ENCODE peak calls at places on chromosomes 16 and 17, in four cellular contexts. H is K562, P is WTC11, G is HepG2. S is an unnamed sample.

GRCh38 chr17:4679652-4680051 is 24.3 kb downstream of the PELP1 start:
- DNase-seq in G (no peak), P (no peak), H (no peak), S (no peak)

GRCh38 chr16:52799149-52799548 is 252.2 kb upstream of the TOX3 start:
- DNase-seq in P (no peak), G (no peak), H (no peak), S (no peak)

GRCh38 chr17:47605006-47605405 is 44.7 kb upstream of the KPNB1 start:
- DNase-seq in P (no peak), G (no peak), H (no peak), S (no peak)

GRCh38 chr17:47705536-47706481 is 11.8 kb downstream of the TBKBP1 start:
- DNase-seq in H (peak; percentile 43), P (no peak), G (no peak), S (no peak)

GRCh38 chr17:7774037-7774659 is 56.6 kb downstream of the DNAH2 start:
- DNase-seq in P (no peak), H (peak; percentile 10), G (peak; percentile 86), S (no peak)

GRCh38 chr16:65176603-65177002 is 54.7 kb upstream of the CDH11 start:
- DNase-seq in H (no peak), G (no peak), P (no peak), S (no peak)

GRCh38 chr17:9676084-9676483 is 30.8 kb downstream of the USP43 start:
- DNase-seq in P (no peak), G (peak; percentile 8), H (no peak), S (no peak)

GRCh38 chr16:69798466-69798865 is 36.3 kb downstream of the WWP2 start:
- DNase-seq in H (no peak), P (no peak), G (no peak), S (no peak)

GRCh38 chr16:52547834-52548215 is 882 bp upstream of the TOX3 start:
- DNase-seq in H (no peak), P (no peak), G (no peak), S (no peak)

GRCh38 chr16:67396775-67397450 is 3.6 kb upstream of the TPPP3 start:
- DNase-seq in H (no peak), G (no peak), P (no peak), S (no peak)

GRCh38 chr16:48246066-48246465 is 1.3 kb downstream of the ABCC11 start:
- DNase-seq in H (no peak), P (no peak), G (no peak), S (no peak)

GRCh38 chr16:66361604-66362135 is 4.8 kb upstream of the CDH5 start:
- DNase-seq in G (no peak), P (no peak), H (no peak), S (no peak)

GRCh38 chr16:66378739-66379570 is 12.5 kb downstream of the CDH5 start:
- DNase-seq in H (no peak), P (peak; percentile 3), G (no peak), S (no peak)

GRCh38 chr16:30793508-30794069 is 6.6 kb upstream of the ZNF629 start:
- DNase-seq in G (no peak), P (no peak), H (no peak), S (no peak)

GRCh38 chr17:19237389-19238166 is 412 bp downstream of the EPN2 start:
- DNase-seq in G (no peak), H (no peak), P (peak; percentile 62), S (peak; percentile 78)

GRCh38 chr17:19317359-19318095 is 45.0 kb downstream of the B9D1 start:
- DNase-seq in P (peak; percentile 94), G (peak; percentile 89), H (peak; percentile 76), S (no peak)

GRCh38 chr17:57309479-57309878 is 53.2 kb downstream of the MSI2 start:
- DNase-seq in H (no peak), P (no peak), G (no peak), S (no peak)

GRCh38 chr16:55597928-55598327 is 31.4 kb downstream of the CAPNS2 start:
- DNase-seq in H (no peak), G (no peak), P (no peak), S (no peak)

GRCh38 chr17:75105269-75106080 is 4.3 kb upstream of the ARMC7 start:
- DNase-seq in G (peak; percentile 55), P (peak; percentile 80), H (peak; percentile 73), S (peak; percentile 91)

GRCh38 chr16:2194852-2195315 is 1.5 kb downstream of the CASKIN1 start:
- DNase-seq in P (peak; percentile 73), G (peak; percentile 67), H (peak; percentile 83), S (peak; percentile 74)

GRCh38 chr16:65392831-65393565 is 271.1 kb upstream of the CDH11 start:
- DNase-seq in G (no peak), H (no peak), P (no peak), S (no peak)

GRCh38 chr17:69960755-69961154 is 114.3 kb upstream of the KCNJ16 start:
- DNase-seq in G (no peak), H (no peak), P (no peak), S (no peak)

GRCh38 chr16:9092282-9092962 is 978 bp downstream of the HAPSTR1 start:
- DNase-seq in H (peak; percentile 47), G (peak; percentile 41), P (peak; percentile 35), S (peak; percentile 73)

GRCh38 chr16:27355610-27356009 is 41.8 kb downstream of the IL4R start:
- DNase-seq in G (peak; percentile 51), P (peak; percentile 80), H (peak; percentile 66), S (no peak)

GRCh38 chr17:33596904-33597303 is 303.8 kb upstream of the ASIC2 start:
- DNase-seq in G (no peak), H (no peak), P (no peak), S (no peak)

GRCh38 chr17:33598795-33599194 is 305.7 kb upstream of the ASIC2 start:
- DNase-seq in P (no peak), H (no peak), G (no peak), S (no peak)

GRCh38 chr17:33595783-33596182 is 302.7 kb upstream of the ASIC2 start:
- DNase-seq in H (no peak), G (no peak), P (no peak), S (no peak)

GRCh38 chr17:33594000-33594399 is 300.9 kb upstream of the ASIC2 start:
- DNase-seq in P (no peak), H (peak; percentile 13), G (no peak), S (no peak)
- TF ChIP-seq FOXJ3 in P (no peak), H (no peak), G (no peak), S (no peak)

DNA sequence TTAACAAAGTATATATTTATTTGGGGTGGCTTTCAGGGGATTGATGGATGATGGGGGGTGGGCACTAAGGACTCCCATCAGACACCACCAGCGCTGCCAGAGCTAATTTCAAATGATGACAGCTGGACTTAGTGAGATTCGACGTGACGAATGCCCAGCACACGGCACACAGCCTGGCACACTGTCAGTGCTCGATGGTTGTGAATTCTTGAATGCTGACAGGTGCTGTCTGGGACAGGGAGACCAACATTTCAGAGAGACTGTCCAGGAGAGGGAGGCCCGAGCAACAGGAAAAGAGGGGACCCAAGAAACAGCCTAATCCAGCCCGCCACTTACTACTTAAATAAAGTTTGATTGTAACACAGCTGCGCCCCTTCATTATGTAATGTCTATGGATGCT is 6.3 kb upstream of the MPRIP start:
- DNase-seq in P (no peak), H (no peak), G (no peak), S (no peak)
- TF ChIP-seq FOXJ3 in P (no peak), H (no peak), G (no peak), S (no peak)

GRCh38 chr16:24151482-24151939 is 104.6 kb upstream of the CACNG3 start:
- DNase-seq in P (no peak), G (no peak), H (no peak), S (no peak)
- TF ChIP-seq FOXJ3 in P (no peak), G (no peak), H (no peak), S (no peak)

GRCh38 chr16:88069397-88070168 is 118.3 kb downstream of the BANP start:
- DNase-seq in H (no peak), P (no peak), G (no peak), S (no peak)
- TF ChIP-seq FOXJ3 in H (no peak), P (no peak), G (no peak), S (no peak)

GRCh38 chr16:57530531-57531252 is 5.7 kb downstream of the CCDC102A start:
- DNase-seq in P (peak; percentile 8), G (no peak), H (no peak), S (peak; percentile 10)

GRCh38 chr16:57529324-57530103 is 6.9 kb downstream of the CCDC102A start:
- DNase-seq in G (no peak), H (no peak), P (no peak), S (peak; percentile 14)

GRCh38 chr16:57531253-57531575 is 5.2 kb downstream of the CCDC102A start:
- DNase-seq in H (no peak), P (peak; percentile 5), G (no peak), S (peak; percentile 5)

GRCh38 chr16:57528499-57529323 is 7.7 kb downstream of the CCDC102A start:
- DNase-seq in H (no peak), P (peak; percentile 91), G (no peak), S (peak; percentile 29)

DNA sequence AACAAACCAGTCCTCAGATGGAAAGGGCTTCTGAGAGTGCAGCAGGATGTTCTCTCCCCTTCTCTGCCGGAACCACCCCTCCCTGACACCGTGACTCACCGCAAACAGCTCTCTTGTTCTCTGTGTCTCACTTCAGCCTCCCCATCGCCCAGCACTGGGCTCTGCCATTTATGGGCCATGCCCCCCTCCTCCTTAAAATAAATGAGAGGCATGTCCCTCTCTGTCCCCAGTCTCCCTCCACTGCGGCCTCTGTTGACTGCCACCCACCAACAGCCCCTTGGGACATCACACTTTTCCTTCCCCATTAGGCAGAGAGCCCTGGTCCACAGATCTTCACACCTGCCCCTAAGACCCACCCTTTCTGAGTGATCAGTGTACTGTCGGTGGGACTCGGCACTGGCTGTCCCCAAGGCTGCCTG is 6.3 kb downstream of the CCDC102A start:
- DNase-seq in G (peak; percentile 59), H (peak; percentile 56), P (peak; percentile 7), S (peak; percentile 30)
- TF ChIP-seq FOXJ3 in G (no peak), H (no peak), P (no peak), S (no peak)

DNA sequence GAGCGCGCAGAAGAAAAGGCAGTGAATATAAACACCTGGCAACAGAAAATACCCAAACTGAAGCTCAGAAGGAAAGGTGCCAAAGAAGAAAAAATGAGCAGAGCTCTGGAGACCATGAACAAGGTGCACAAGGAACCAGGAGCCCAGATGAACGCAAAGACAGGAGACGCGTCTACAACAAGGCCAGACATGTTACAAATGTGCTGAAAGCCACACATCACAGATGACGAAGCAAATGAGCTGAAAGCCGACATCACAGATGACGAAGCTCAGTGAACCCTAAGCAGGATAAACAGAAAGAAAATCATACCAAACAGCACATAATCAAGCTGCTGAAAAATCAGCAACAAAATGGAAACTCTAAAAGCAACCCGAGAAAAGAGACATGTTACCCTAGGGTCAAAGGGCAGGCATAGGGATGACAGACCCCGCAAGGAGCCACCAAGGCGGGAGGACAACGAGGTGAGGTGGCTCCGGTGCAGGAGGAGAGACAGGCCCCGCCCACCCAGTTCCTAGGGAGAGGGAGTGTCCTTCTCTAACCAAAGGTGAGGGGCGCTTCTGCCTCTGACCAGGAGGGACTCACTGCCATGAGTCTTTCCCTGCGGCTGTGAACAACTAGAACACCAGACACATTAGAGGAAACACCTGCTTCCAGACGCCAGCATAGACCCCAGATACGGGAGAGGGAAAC is 39.1 kb downstream of the CCDC57 start:
- DNase-seq in G (no peak), H (peak; percentile 22), P (peak; percentile 38), S (no peak)
- TF ChIP-seq FOXJ3 in G (no peak), H (no peak), P (no peak), S (no peak)

DNA sequence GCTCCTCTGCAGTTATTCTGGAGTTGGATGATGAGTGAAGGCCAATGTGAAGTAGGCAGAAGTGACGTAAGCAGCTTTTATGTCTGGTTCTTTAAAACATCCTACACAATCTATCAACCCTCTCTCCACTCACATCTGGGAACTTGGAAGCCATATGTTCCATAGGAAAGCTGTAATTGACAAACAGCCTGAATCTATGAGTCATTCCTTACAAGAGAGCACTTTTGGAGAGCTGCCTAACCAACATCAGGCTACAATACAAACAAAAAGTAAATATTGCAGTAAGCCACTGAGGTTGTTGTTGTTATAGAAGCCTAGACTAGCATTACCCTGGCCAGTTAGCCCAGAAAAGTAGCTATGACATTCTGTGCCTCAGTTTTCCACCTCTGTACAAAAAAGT is 5.9 kb downstream of the CCL7 start:
- DNase-seq in P (no peak), G (no peak), H (no peak), S (no peak)
- TF ChIP-seq FOXJ3 in P (no peak), G (no peak), H (no peak), S (no peak)

S was measured in SK-N-SH.